ENCODE peak calls at places on chromosomes 3 and 15, in six cellular contexts. C is tibial artery, V is colonic mucosa, T is tibial nerve, X is thoracic aorta, G is cardiac muscle cell. A is an unnamed sample. For H3K27me3 and H3K9me3, the result is how much of the 10 kb centered on the place peaks cover.

GRCh38 chr15:66912001-66912400 is 153.4 kb upstream of the SMAD3 start:
- DNase-seq in C (no peak), V (no peak), T (no peak), X (no peak), G (no peak), A (no peak)

GRCh38 chr3:169527539-169527938 is 136.0 kb downstream of the MECOM start:
- DNase-seq in C (no peak), V (no peak), T (no peak), X (no peak), G (peak), A (no peak)

GRCh38 chr3:87742250-87742649 is 316.6 kb downstream of the CGGBP1 start:
- DNase-seq in C (no peak), V (no peak), T (no peak), X (no peak), G (no peak), A (no peak)

GRCh38 chr3:140250945-140251344 is 316.0 kb downstream of the CLSTN2 start:
- DNase-seq in C (no peak), V (no peak), T (no peak), X (no peak), G (no peak), A (no peak)

GRCh38 chr3:170811515-170811914 is 58.5 kb downstream of the RPL22L1 start:
- DNase-seq in C (no peak), V (no peak), T (no peak), X (no peak), G (peak), A (no peak)

GRCh38 chr15:72113347-72114031 is 4.5 kb downstream of the MYO9A start:
- DNase-seq in C (no peak), V (no peak), T (no peak), X (no peak), G (no peak), A (no peak)

GRCh38 chr3:134312873-134313838 is 61.1 kb downstream of the AMOTL2 start:
- DNase-seq in C (peak), V (peak), T (peak), X (no peak), G (peak), A (no peak)

GRCh38 chr15:64089553-64090280 is 3.9 kb downstream of the CIAO2A start:
- DNase-seq in C (no peak), V (no peak), T (no peak), X (no peak), G (no peak), A (no peak)

GRCh38 chr3:118199044-118199443 is 835.6 kb downstream of the IGSF11 start:
- DNase-seq in C (no peak), V (no peak), T (no peak), X (no peak), G (no peak), A (no peak)

GRCh38 chr3:172201990-172202318 is 162.6 kb downstream of the FNDC3B start:
- DNase-seq in C (no peak), V (no peak), T (no peak), X (no peak), G (peak), A (no peak)

GRCh38 chr3:131503328-131503650 is 518 bp upstream of the MRPL3 start:
- DNase-seq in C (no peak), V (no peak), T (no peak), X (no peak), G (no peak), A (no peak)

GRCh38 chr3:7504886-7505775 is 644.2 kb downstream of the GRM7 start:
- DNase-seq in C (no peak), V (no peak), T (no peak), X (peak), G (peak), A (no peak)

GRCh38 chr3:106025151-106025722 is 156.4 kb upstream of the CBLB start:
- DNase-seq in C (no peak), V (peak), T (peak), X (no peak), G (no peak), A (no peak)

GRCh38 chr3:8500208-8500961 is 1.2 kb upstream of the LMCD1 start:
- DNase-seq in C (no peak), V (no peak), T (no peak), X (no peak), G (peak), A (no peak)

GRCh38 chr3:129892486-129892856 is 1.0 kb downstream of the TMCC1 start:
- DNase-seq in C (no peak), V (peak), T (no peak), X (no peak), G (no peak), A (no peak)

GRCh38 chr15:90441011-90441410 is 53.0 kb downstream of the IQGAP1 start:
- DNase-seq in C (no peak), V (no peak), T (no peak), X (no peak), G (no peak), A (no peak)

GRCh38 chr3:56985460-56986327 is 74.8 kb upstream of the SPATA12 start:
- DNase-seq in C (no peak), V (no peak), T (no peak), X (no peak), G (peak), A (no peak)

GRCh38 chr3:8663177-8664061 is 18.8 kb upstream of the SSUH2 start:
- DNase-seq in C (no peak), V (peak), T (peak), X (no peak), G (peak), A (no peak)

GRCh38 chr3:57184516-57184915 is 15.3 kb downstream of the HESX1 start:
- DNase-seq in C (no peak), V (no peak), T (no peak), X (no peak), G (peak), A (no peak)

GRCh38 chr15:66673410-66674322 is 28.4 kb upstream of the SMAD6 start:
- DNase-seq in C (no peak), V (peak), T (no peak), X (no peak), G (peak), A (no peak)

GRCh38 chr3:15439476-15439875 is 12.1 kb downstream of the EAF1 start:
- DNase-seq in C (no peak), V (no peak), T (no peak), X (no peak), G (peak), A (no peak)

GRCh38 chr15:49229922-49230321 is 59.9 kb downstream of the GALK2 start:
- DNase-seq in C (no peak), V (no peak), T (no peak), X (no peak), G (no peak), A (no peak)

GRCh38 chr3:15815696-15816095 is 17.9 kb upstream of the ANKRD28 start:
- DNase-seq in C (no peak), V (no peak), T (no peak), X (no peak), G (peak), A (no peak)

GRCh38 chr3:195075199-195075940 is 195.6 kb downstream of the XXYLT1 start:
- DNase-seq in C (peak), V (no peak), T (peak), X (no peak), G (peak), A (no peak)

GRCh38 chr3:131568460-131568859 is 65.7 kb upstream of the MRPL3 start:
- DNase-seq in C (no peak), V (no peak), T (no peak), X (no peak), G (no peak), A (no peak)

GRCh38 chr3:51705276-51706020 is 1.4 kb upstream of the GRM2 start:
- DNase-seq in C (peak), V (no peak), T (no peak), X (no peak), G (no peak), A (no peak)

GRCh38 chr3:10453764-10454163 is 51.6 kb downstream of the ATP2B2 start:
- DNase-seq in C (no peak), V (no peak), T (no peak), X (no peak), G (no peak), A (no peak)
- H3K27me3 ChIP-seq in C (under half), V (under half), T (under half), X (under half), G (under half), A (half or more)

DNA sequence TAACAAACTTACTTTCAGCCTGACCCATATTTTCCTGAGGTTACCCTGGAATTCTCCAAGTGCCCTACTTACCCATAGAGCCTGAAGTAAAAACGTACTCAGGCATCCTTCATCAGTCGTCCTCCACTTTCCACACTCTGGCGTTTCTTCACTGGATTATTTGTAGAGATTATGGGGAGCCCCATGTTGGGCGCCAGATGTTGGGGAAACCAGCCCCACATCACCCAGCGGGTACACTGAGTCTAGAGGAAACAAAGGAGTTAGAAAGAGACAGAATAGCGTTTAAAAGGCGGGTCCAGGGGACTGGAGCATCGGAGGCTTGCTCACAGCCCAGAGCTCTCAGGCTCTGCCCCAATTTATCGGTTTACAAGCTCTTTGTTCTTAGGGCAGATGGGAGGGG is 9.7 kb upstream of the SLC28A2 start:
- DNase-seq in C (no peak), V (no peak), T (no peak), X (no peak), G (peak), A (no peak)
- H3K9me3 ChIP-seq in C (half or more), V (under half), T (under half), X (under half), G (under half), A (half or more)

DNA sequence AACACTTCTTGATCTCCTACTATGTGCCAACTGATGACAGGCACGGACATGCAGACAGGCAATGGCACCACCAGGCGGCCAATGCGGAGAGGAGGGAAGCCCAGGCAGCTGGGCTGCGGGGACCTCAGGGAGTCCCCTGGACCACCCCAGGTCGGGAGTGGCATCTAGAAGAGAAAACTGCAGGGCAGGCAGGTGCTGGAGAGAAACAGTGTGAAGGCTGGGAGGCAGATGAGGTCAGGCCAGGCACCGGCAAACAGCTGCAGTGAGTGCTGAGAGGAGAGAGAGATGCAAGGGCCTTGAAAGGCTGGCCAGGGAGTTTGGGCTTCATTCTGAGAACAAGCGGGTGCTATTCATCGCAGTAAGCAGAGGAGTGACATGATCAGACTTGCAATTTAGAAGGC is 29.1 kb downstream of the SLC6A1 start:
- DNase-seq in C (no peak), V (no peak), T (no peak), X (no peak), G (no peak), A (no peak)
- H3K27me3 ChIP-seq in C (under half), V (under half), T (under half), X (under half), G (under half), A (under half)

GRCh38 chr15:99492716-99493115 is 73.1 kb upstream of the MEF2A start:
- DNase-seq in C (no peak), V (no peak), T (no peak), X (no peak), G (no peak), A (no peak)

GRCh38 chr15:99495430-99496301 is 70.1 kb upstream of the MEF2A start:
- DNase-seq in C (no peak), V (no peak), T (no peak), X (no peak), G (peak), A (no peak)

GRCh38 chr15:99492275-99492674 is 73.5 kb upstream of the MEF2A start:
- DNase-seq in C (no peak), V (no peak), T (no peak), X (no peak), G (no peak), A (no peak)

GRCh38 chr15:99493461-99493860 is 72.3 kb upstream of the MEF2A start:
- DNase-seq in C (no peak), V (no peak), T (no peak), X (no peak), G (no peak), A (no peak)

GRCh38 chr15:99496302-99496629 is 69.5 kb upstream of the MEF2A start:
- DNase-seq in C (no peak), V (no peak), T (no peak), X (no peak), G (no peak), A (no peak)
- H3K9me3 ChIP-seq in C (under half), V (under half), T (under half), X (under half), G (under half), A (under half)

GRCh38 chr3:42267878-42268277 is 1.9 kb upstream of the CCK start:
- DNase-seq in C (no peak), V (no peak), T (no peak), X (no peak), G (no peak), A (no peak)

GRCh38 chr3:42265059-42265991 is 660 bp downstream of the CCK start:
- DNase-seq in C (no peak), V (no peak), T (no peak), X (no peak), G (no peak), A (no peak)

GRCh38 chr3:42264399-42265058 is 1.5 kb downstream of the CCK start:
- DNase-seq in C (no peak), V (peak), T (no peak), X (no peak), G (peak), A (no peak)

GRCh38 chr3:42263354-42264346 is 2.3 kb downstream of the CCK start:
- DNase-seq in C (no peak), V (no peak), T (no peak), X (no peak), G (no peak), A (no peak)

GRCh38 chr3:42266085-42266484 is at the start of gene CCK:
- DNase-seq in C (no peak), V (no peak), T (no peak), X (no peak), G (no peak), A (no peak)
- H3K27me3 ChIP-seq in C (half or more), V (under half), T (under half), X (under half), G (half or more), A (under half)

DNA sequence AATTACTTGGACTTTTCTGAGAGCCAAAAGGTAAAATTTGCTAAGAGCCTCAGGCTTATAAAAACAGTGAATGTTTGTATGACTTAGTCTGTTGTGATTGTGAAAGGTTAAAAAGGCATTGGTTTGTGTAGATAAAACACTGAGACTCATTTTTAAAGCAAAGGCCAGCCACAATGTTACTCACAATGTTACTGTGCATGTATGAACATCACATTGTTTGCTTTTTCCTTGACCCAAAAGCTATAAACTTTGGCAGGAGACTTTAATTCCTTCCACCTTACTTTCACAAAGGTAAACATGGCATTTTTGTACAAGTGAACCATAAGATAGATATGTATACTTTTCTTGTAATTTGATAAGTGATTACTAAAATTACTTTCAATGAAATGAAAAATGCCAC is 70.5 kb downstream of the NPAP1 start:
- DNase-seq in C (no peak), V (no peak), T (no peak), X (no peak), G (no peak), A (no peak)
- H3K9me3 ChIP-seq in C (under half), V (under half), T (under half), X (under half), G (under half), A (under half)

GRCh38 chr15:41510728-41511127 is 2.9 kb downstream of the LTK start:
- DNase-seq in C (no peak), V (no peak), T (no peak), X (no peak), G (no peak), A (no peak)
- H3K27me3 ChIP-seq in C (under half), V (under half), T (under half), X (under half), G (half or more), A (under half)

A was measured in esophagus squamous epithelium.